ENCODE peak calls at places on chromosomes 7 and 10, in five cellular contexts. X, J, G, L and U are unnamed samples.

GRCh38 chr7:9657257-9657656 is 1223.8 kb downstream of the NXPH1 start:
- DNase-seq in X (no peak), J (no peak), G (no peak), L (peak), U (no peak)

GRCh38 chr10:88091490-88092061 is 228.2 kb downstream of the PTEN start:
- DNase-seq in X (no peak), J (peak), G (no peak), L (peak), U (peak)

GRCh38 chr10:116779076-116779687 is 36.8 kb upstream of the HSPA12A start:
- DNase-seq in X (no peak), J (no peak), G (no peak), L (peak), U (no peak)

GRCh38 chr7:24656608-24657007 is 83.4 kb downstream of the PALS2 start:
- DNase-seq in X (no peak), J (no peak), G (no peak), L (no peak), U (no peak)

GRCh38 chr7:38824948-38825347 is 84.0 kb downstream of the VPS41 start:
- DNase-seq in X (no peak), J (no peak), G (no peak), L (no peak), U (no peak)

GRCh38 chr7:28315565-28316420 is 96.5 kb upstream of the CREB5 start:
- DNase-seq in X (peak), J (peak), G (no peak), L (no peak), U (no peak)

GRCh38 chr10:29471483-29471859 is 163.3 kb downstream of the SVIL start:
- DNase-seq in X (no peak), J (peak), G (no peak), L (peak), U (no peak)

GRCh38 chr10:84088626-84089025 is 50.7 kb upstream of the GHITM start:
- DNase-seq in X (no peak), J (no peak), G (no peak), L (no peak), U (no peak)

GRCh38 chr7:47482013-47482761 is 99.7 kb downstream of the TNS3 start:
- DNase-seq in X (peak), J (peak), G (no peak), L (peak), U (no peak)

GRCh38 chr10:107733731-107734130 is 569.2 kb upstream of the SORCS1 start:
- DNase-seq in X (no peak), J (no peak), G (no peak), L (no peak), U (no peak)

GRCh38 chr10:128099901-128100300 is 26.3 kb downstream of the MKI67 start:
- DNase-seq in X (no peak), J (no peak), G (no peak), L (no peak), U (no peak)

GRCh38 chr10:62587011-62587410 is 212.8 kb downstream of the ZNF365 start:
- DNase-seq in X (no peak), J (no peak), G (no peak), L (no peak), U (no peak)

GRCh38 chr7:33091111-33091531 is 18.1 kb downstream of the RP9 start:
- DNase-seq in X (no peak), J (peak), G (no peak), L (no peak), U (no peak)

GRCh38 chr7:43785425-43785824 is 26.9 kb downstream of the BLVRA start:
- DNase-seq in X (no peak), J (peak), G (peak), L (no peak), U (no peak)

GRCh38 chr10:16105082-16105481 is 244.8 kb upstream of the MINDY3 start:
- DNase-seq in X (no peak), J (no peak), G (no peak), L (no peak), U (no peak)

GRCh38 chr7:101934618-101935017 is 117.2 kb downstream of the CUX1 start:
- DNase-seq in X (no peak), J (no peak), G (no peak), L (no peak), U (no peak)

GRCh38 chr7:15389073-15389472 is 172.7 kb downstream of the AGMO start:
- DNase-seq in X (no peak), J (no peak), G (no peak), L (no peak), U (no peak)

GRCh38 chr10:77279207-77279606 is 358.4 kb downstream of the KCNMA1 start:
- DNase-seq in X (no peak), J (peak), G (no peak), L (no peak), U (peak)

GRCh38 chr7:17152698-17153097 is 145.8 kb upstream of the AHR start:
- DNase-seq in X (no peak), J (no peak), G (no peak), L (peak), U (peak)

GRCh38 chr10:62819521-62819920 is 3.4 kb upstream of the EGR2 start:
- DNase-seq in X (peak), J (peak), G (no peak), L (no peak), U (no peak)

GRCh38 chr7:143002106-143002505 is 24.8 kb downstream of the OR9A2 start:
- DNase-seq in X (peak), J (peak), G (peak), L (peak), U (peak)

GRCh38 chr7:128845475-128845874 is 15.3 kb downstream of the FLNC start:
- DNase-seq in X (no peak), J (no peak), G (no peak), L (no peak), U (no peak)

DNA sequence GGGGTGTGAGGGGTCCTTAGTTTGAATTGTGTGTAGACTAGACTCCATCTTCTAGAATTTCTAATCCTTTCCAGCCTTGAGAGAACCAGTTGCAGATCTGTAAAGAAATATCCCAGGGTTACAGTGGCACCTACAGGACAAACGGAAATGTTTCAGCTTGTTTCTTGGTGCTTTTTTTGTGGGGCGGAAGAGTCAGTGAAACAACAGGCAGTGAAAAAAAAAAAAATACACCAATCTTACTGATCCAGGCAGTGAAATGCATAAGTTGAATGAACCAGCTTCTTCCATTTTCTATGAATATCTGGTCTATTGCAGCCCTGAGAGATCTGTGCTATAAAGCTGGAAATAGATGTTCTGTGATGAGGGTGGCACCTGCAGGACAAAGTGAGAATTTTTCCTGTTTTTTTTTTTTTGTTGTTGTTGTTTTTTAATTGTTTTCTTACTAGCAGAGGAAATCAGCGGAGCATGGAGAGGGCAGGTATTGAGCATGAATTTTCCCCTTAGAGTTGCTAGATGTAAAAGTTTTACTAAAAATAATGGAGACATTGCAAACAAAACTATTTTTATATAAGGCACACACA is 81.9 kb upstream of the DYNC1I1 start:
- DNase-seq in X (peak), J (peak), G (peak), L (peak), U (peak)
- H3K4me3 ChIP-seq in X (peak), J (no peak), G (peak), L (no peak), U (no peak)

GRCh38 chr10:91163709-91164474 is 56.6 kb upstream of the PCGF5 start:
- DNase-seq in X (peak), J (peak), G (peak), L (peak), U (peak)
- TF ChIP-seq CTCF in X (peak), J (no peak), G (no peak), L (no peak), U (no peak)

GRCh38 chr7:45171946-45172345 is 14.4 kb downstream of the RAMP3 start:
- DNase-seq in X (no peak), J (no peak), G (no peak), L (no peak), U (no peak)
- H3K4me3 ChIP-seq in X (no peak), J (no peak), G (no peak), L (no peak), U (no peak)

GRCh38 chr10:11823122-11823988 is at the start of gene PROSER2:
- DNase-seq in X (peak), J (peak), G (peak), L (peak), U (peak)
- TF ChIP-seq CTCF in X (peak), J (no peak), G (no peak), L (no peak), U (no peak)

GRCh38 chr7:100861616-100861985 is 5.6 kb upstream of the TRIP6 start:
- DNase-seq in X (no peak), J (no peak), G (no peak), L (no peak), U (no peak)

GRCh38 chr7:100864263-100864845 is 2.8 kb upstream of the TRIP6 start:
- DNase-seq in X (no peak), J (no peak), G (no peak), L (no peak), U (no peak)

GRCh38 chr7:100859856-100860255 is 7.3 kb upstream of the TRIP6 start:
- DNase-seq in X (no peak), J (no peak), G (no peak), L (no peak), U (no peak)

GRCh38 chr7:100863406-100863950 is 3.7 kb upstream of the TRIP6 start:
- DNase-seq in X (no peak), J (no peak), G (no peak), L (no peak), U (no peak)

GRCh38 chr7:100860702-100861615 is 6.2 kb upstream of the TRIP6 start:
- DNase-seq in X (no peak), J (no peak), G (no peak), L (no peak), U (no peak)
- H3K4me3 ChIP-seq in X (no peak), J (no peak), G (no peak), L (no peak), U (no peak)

DNA sequence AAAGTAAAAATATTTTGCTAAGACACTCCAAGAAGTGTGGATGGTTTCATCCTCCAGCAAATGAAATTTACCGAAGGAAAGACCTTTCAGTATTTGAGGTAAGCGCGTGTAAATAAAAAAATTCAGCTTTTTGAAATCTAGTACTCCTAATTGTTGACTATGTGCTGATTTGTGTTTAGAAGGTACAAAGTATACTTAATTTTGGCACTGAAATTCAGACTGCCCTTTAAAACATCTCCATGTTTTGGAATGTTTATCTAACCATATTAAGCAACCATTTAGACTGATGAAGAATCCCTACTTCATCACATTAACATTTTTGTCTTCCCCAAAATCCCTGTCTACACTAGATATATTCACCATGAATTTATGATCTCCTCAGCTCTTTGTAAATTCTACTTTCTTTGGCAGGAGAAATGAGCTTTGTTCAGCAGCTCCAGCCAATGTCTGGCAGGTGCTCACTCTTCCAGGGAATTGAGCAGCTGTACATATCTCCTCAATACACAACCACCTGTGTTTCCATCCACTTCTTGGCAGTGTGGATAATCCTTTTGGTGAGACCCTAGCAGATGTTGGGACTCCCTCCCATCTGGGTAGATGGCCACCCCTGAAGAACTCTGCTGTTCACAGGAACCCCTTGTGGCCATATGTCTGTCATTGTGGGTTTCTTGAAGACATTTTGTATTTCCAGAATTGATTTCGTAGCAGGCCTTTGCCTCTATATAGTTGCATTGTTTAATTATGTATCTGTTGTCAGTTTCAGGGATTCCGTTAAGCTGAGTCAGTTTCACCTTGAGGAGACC is 129.4 kb upstream of the SAMD8 start:
- DNase-seq in X (no peak), J (no peak), G (no peak), L (no peak), U (peak)
- TF ChIP-seq CTCF in X (no peak), J (no peak), G (no peak), L (no peak), U (peak)

DNA sequence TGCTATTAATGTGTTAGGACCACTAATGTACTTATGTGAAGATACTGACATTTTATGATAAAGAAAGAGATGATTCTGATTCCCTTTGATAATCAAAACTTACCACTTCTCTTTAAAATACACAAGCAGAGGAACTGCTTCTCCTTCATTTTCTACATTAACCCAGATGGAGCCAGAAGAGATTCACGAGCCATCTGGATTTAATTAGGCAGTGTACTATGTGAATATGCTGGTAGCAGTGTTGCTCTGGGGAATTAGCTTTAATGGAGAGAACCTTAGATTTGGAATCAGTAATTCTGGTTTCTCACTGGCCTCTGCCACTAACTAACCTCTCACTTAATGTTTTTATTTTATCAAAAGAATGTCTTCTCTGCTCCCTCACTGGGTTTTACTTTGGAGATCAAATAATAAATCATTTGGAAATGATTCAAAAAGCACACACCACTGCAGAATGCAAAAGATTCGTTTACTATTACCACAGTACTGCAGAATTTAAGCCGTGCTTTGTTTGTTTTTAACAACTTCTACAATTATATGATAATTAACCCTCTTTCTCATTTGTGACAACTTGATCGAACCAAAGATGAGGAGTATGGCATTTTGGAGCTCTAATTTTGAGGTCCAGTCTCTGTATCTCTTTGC is 77.5 kb upstream of the PHYHIPL start:
- DNase-seq in X (no peak), J (no peak), G (no peak), L (no peak), U (no peak)
- H3K4me3 ChIP-seq in X (no peak), J (no peak), G (no peak), L (no peak), U (no peak)